ENCODE peak calls at places on chromosomes 7 and 10, in four cellular contexts. N is bronchial epithelial cell, Z is endothelial cell, T is fibroblast of pulmonary artery. J is an unnamed sample.

GRCh38 chr7:100678291-100678984 is 4.9 kb downstream of the GNB2 start:
- DNase-seq in N (no peak), T (no peak), Z (no peak), J (no peak)

GRCh38 chr7:129073204-129073603 is 18.3 kb upstream of the TNPO3 start:
- DNase-seq in T (no peak), Z (no peak), N (no peak), J (no peak)

GRCh38 chr10:6074489-6075301 is 12.5 kb upstream of the IL2RA start:
- DNase-seq in Z (no peak), T (peak), N (peak), J (no peak)

GRCh38 chr7:124030964-124031363 is 1.9 kb downstream of the TMEM229A start:
- DNase-seq in T (no peak), Z (no peak), N (no peak), J (no peak)

GRCh38 chr7:148535227-148535626 is 55.3 kb upstream of the C7orf33 start:
- DNase-seq in Z (no peak), N (no peak), T (peak), J (no peak)

GRCh38 chr7:30226593-30227268 is 57.7 kb upstream of the ZNRF2 start:
- DNase-seq in T (no peak), N (peak), Z (peak), J (no peak)

GRCh38 chr7:117946201-117946633 is 73.0 kb upstream of the CTTNBP2 start:
- DNase-seq in N (peak), Z (no peak), T (no peak), J (no peak)

GRCh38 chr7:107090452-107090851 is 45.9 kb downstream of the PRKAR2B start:
- DNase-seq in Z (no peak), N (no peak), T (no peak), J (no peak)

GRCh38 chr10:101778151-101778780 is 2.4 kb upstream of the FGF8 start:
- DNase-seq in Z (no peak), T (no peak), N (no peak), J (no peak)

GRCh38 chr10:45001382-45002148 is 842 bp downstream of the ZNF22 start:
- DNase-seq in T (peak), N (peak), Z (peak), J (no peak)

GRCh38 chr7:47323904-47324303 is 258.0 kb downstream of the TNS3 start:
- DNase-seq in T (no peak), Z (no peak), N (no peak), J (no peak)

GRCh38 chr10:15725603-15726002 is 5.9 kb upstream of the ITGA8 start:
- DNase-seq in N (peak), T (peak), Z (peak), J (no peak)

GRCh38 chr10:6053816-6054581 is 8.2 kb downstream of the IL2RA start:
- DNase-seq in N (no peak), T (no peak), Z (peak), J (no peak)

GRCh38 chr7:135510603-135511183 is 791 bp upstream of the CNOT4 start:
- DNase-seq in Z (no peak), T (peak), N (peak), J (no peak)

GRCh38 chr7:92034116-92034515 is 93.5 kb downstream of the AKAP9 start:
- DNase-seq in T (peak), N (no peak), Z (no peak), J (peak)

GRCh38 chr7:65946895-65947294 is 35.1 kb downstream of the GUSB start:
- DNase-seq in N (peak), Z (no peak), T (peak), J (peak)

GRCh38 chr7:141128506-141128905 is 54.6 kb downstream of the TMEM178B start:
- DNase-seq in Z (no peak), T (no peak), N (no peak), J (no peak)

GRCh38 chr7:149783386-149784250 is 10.2 kb upstream of the ZNF467 start:
- DNase-seq in N (no peak), T (no peak), Z (no peak), J (no peak)

GRCh38 chr7:132882714-132883428 is 199.0 kb downstream of the CHCHD3 start:
- DNase-seq in Z (no peak), T (no peak), N (no peak), J (no peak)

GRCh38 chr7:101940830-101941229 is 123.4 kb downstream of the CUX1 start:
- DNase-seq in Z (peak), N (no peak), T (no peak), J (no peak)

GRCh38 chr10:26621889-26622681 is 75.4 kb upstream of the PDSS1 start:
- DNase-seq in Z (peak), T (peak), N (peak), J (no peak)

GRCh38 chr10:23344251-23344841 is at the start of gene C10orf67:
- DNase-seq in N (no peak), T (peak), Z (peak), J (no peak)

GRCh38 chr10:33134011-33134751 is 176.2 kb upstream of the ITGB1 start:
- DNase-seq in T (peak), N (peak), Z (no peak), J (peak)

GRCh38 chr7:21146642-21147423 is 281.1 kb upstream of the SP4 start:
- DNase-seq in N (no peak), Z (no peak), T (no peak), J (no peak)

GRCh38 chr7:150357771-150358427 is 10.7 kb upstream of the REPIN1 start:
- DNase-seq in N (peak), Z (no peak), T (no peak), J (no peak)

GRCh38 chr7:2066251-2066919 is 166.4 kb downstream of the MAD1L1 start:
- DNase-seq in Z (no peak), N (no peak), T (no peak), J (no peak)

GRCh38 chr7:2065516-2065915 is 167.2 kb downstream of the MAD1L1 start:
- DNase-seq in N (no peak), Z (no peak), T (no peak), J (no peak)

GRCh38 chr7:2060701-2061100 is 172.0 kb downstream of the MAD1L1 start:
- DNase-seq in T (peak), N (no peak), Z (no peak), J (no peak)

GRCh38 chr7:2062648-2063047 is 170.1 kb downstream of the MAD1L1 start:
- DNase-seq in N (no peak), T (no peak), Z (no peak), J (no peak)

DNA sequence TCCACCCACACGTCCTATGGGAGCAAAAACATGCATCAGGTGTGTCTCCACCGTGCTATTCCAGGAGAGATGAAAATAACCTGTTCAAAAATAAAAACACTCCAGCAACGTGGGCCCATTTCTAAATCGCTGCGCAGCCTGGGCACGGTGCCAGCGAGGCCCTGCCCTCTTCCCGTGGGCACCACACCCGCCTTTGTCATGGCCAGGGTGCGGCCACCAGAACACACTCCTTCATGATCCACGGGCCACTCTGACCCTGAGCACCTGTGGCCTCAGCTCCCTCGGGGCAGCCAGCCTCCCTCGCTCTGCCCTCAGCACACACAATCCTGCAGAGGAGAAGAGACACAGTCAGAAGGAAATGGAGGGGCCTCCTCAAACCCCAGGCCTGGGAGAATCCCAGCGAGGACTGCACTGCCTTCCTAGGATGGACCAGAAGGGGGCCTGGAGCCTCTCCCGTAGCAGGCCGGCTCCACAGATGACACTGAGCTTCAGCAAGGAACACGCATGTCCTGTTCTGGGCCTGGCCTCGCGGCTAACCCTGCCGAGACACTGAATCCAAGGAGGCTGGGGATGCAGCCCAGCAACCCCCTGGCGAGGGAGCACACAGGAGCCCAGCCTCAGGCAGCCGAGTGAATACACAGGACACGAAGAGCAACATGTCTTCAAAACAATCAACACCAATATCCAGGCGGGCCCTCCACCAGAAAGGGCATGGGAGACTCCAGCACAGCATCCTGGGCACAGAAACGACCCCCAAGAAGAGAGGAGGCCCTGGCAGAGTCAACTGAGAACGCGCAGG is 169.0 kb downstream of the MAD1L1 start:
- DNase-seq in N (peak), Z (peak), T (peak), J (no peak)
- TF ChIP-seq CTCF in N (peak), Z (no peak), T (peak), J (peak)

GRCh38 chr10:97390096-97390495 is 11.0 kb downstream of the RRP12 start:
- DNase-seq in N (no peak), T (no peak), Z (no peak), J (no peak)
- TF ChIP-seq CTCF in N (no peak), T (no peak), Z (no peak), J (no peak)

GRCh38 chr7:159115601-159116501 is 28.8 kb downstream of the VIPR2 start:
- DNase-seq in N (no peak), T (no peak), Z (no peak), J (no peak)
- TF ChIP-seq CTCF in N (no peak), T (no peak), Z (no peak), J (no peak)

GRCh38 chr7:70588610-70589009 is 543.3 kb upstream of the GALNT17 start:
- DNase-seq in Z (no peak), T (no peak), N (no peak), J (no peak)
- TF ChIP-seq CTCF in Z (no peak), T (no peak), N (no peak), J (no peak)

GRCh38 chr7:112897839-112898431 is 107.7 kb upstream of the TMEM168 start:
- DNase-seq in Z (no peak), T (no peak), N (no peak), J (no peak)

GRCh38 chr7:112895996-112896395 is 105.8 kb upstream of the TMEM168 start:
- DNase-seq in Z (no peak), T (no peak), N (no peak), J (no peak)

GRCh38 chr7:112898432-112899290 is 108.5 kb upstream of the TMEM168 start:
- DNase-seq in Z (peak), T (peak), N (peak), J (peak)
- TF ChIP-seq CTCF in Z (peak), T (peak), N (peak), J (peak)

GRCh38 chr7:38637957-38638356 is 6.8 kb upstream of the AMPH start:
- DNase-seq in T (no peak), N (no peak), Z (no peak), J (no peak)

GRCh38 chr7:38628630-38629385 is 2.4 kb downstream of the AMPH start:
- DNase-seq in Z (no peak), T (peak), N (no peak), J (no peak)

GRCh38 chr7:38630720-38631673 is at the start of gene AMPH:
- DNase-seq in N (no peak), Z (peak), T (peak), J (no peak)

GRCh38 chr7:38629621-38630020 is 1.6 kb downstream of the AMPH start:
- DNase-seq in Z (no peak), T (no peak), N (no peak), J (no peak)

DNA sequence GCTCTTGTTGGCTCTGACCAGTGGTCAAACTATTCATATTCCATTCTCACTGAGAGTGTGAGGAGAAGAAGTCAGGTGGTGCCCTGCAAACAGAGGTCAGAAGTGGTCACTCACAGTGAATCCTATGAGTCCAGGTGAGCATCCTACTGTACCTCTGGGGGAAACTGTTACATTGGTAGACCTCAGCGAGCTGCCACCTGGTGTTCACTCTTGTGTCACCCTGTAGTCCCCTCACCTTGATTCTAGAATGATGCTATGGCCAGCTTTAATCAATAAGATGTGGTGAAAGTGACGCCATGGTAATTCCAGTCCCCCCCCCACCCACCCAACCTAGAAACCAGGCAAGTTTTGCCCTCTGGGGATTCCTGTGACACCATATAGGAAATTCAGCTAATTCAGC is 1.2 kb upstream of the AMPH start:
- DNase-seq in N (no peak), T (no peak), Z (no peak), J (no peak)
- TF ChIP-seq CTCF in N (no peak), T (no peak), Z (no peak), J (no peak)

GRCh38 chr10:127357265-127357664 is 160.9 kb upstream of the INSYN2A start:
- DNase-seq in N (no peak), T (no peak), Z (no peak), J (no peak)

GRCh38 chr10:127354255-127354654 is 157.9 kb upstream of the INSYN2A start:
- DNase-seq in Z (no peak), N (no peak), T (peak), J (no peak)

GRCh38 chr10:127349737-127350136 is 153.3 kb upstream of the INSYN2A start:
- DNase-seq in T (peak), N (no peak), Z (no peak), J (no peak)

GRCh38 chr10:127353544-127353943 is 157.2 kb upstream of the INSYN2A start:
- DNase-seq in N (no peak), Z (no peak), T (no peak), J (no peak)

DNA sequence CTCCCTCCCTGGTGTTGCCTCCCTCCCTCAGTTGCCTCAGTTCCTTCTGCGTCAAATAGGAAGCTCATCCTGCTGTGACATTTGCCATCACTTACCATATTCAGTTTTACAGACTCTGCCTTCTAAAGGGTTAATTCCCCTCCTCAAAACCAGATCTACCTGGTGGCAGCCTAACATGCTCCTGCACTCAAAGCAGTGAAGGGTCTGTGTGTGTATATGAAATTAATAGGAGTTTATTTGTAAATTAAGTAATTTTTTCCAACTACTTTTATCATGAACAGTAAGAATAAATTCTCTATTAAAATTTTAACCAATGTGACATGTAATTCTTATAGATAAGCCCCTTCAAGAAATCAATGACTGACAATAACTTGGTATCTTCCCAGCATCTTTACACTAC is 158.6 kb upstream of the INSYN2A start:
- DNase-seq in T (peak), Z (no peak), N (peak), J (no peak)
- TF ChIP-seq CTCF in T (peak), Z (no peak), N (peak), J (peak)

GRCh38 chr7:10707519-10707918 is 266.2 kb upstream of the PHF14 start:
- DNase-seq in N (no peak), Z (no peak), T (no peak), J (no peak)

GRCh38 chr7:10704653-10705052 is 269.0 kb upstream of the PHF14 start:
- DNase-seq in T (no peak), N (no peak), Z (no peak), J (no peak)

GRCh38 chr7:10703981-10704380 is 269.7 kb upstream of the PHF14 start:
- DNase-seq in T (no peak), Z (no peak), N (peak), J (no peak)

GRCh38 chr7:10706875-10707493 is 266.7 kb upstream of the PHF14 start:
- DNase-seq in N (no peak), Z (no peak), T (no peak), J (no peak)

DNA sequence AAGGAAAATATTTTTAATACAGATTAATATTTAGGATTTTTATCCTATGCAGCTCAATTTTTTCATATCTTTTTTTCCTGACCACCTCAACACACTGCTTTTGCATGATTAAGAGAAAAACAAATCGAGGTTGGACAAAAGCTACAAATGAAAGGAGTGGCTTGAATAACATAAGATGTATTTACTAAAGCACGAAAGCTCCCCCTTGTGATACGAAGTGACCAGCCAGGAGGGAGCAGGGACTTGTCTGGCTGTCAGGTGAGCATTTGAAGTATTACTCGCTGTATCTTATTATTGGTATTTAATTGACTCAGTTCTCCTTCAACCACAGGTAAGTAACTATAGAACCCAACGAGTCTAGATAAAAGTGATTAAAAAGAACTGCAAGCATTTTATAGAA is 265.2 kb upstream of the PHF14 start:
- DNase-seq in Z (peak), T (no peak), N (peak), J (no peak)
- TF ChIP-seq CTCF in Z (no peak), T (no peak), N (peak), J (no peak)

GRCh38 chr10:77080361-77081027 is 557.1 kb downstream of the KCNMA1 start:
- DNase-seq in N (no peak), T (no peak), Z (no peak), J (no peak)

GRCh38 chr10:77084431-77085144 is 553.0 kb downstream of the KCNMA1 start:
- DNase-seq in T (peak), Z (no peak), N (no peak), J (no peak)

GRCh38 chr10:77081411-77082010 is 556.1 kb downstream of the KCNMA1 start:
- DNase-seq in N (no peak), T (no peak), Z (no peak), J (no peak)

GRCh38 chr10:77085344-77085743 is 552.3 kb downstream of the KCNMA1 start:
- DNase-seq in N (no peak), Z (no peak), T (no peak), J (no peak)

DNA sequence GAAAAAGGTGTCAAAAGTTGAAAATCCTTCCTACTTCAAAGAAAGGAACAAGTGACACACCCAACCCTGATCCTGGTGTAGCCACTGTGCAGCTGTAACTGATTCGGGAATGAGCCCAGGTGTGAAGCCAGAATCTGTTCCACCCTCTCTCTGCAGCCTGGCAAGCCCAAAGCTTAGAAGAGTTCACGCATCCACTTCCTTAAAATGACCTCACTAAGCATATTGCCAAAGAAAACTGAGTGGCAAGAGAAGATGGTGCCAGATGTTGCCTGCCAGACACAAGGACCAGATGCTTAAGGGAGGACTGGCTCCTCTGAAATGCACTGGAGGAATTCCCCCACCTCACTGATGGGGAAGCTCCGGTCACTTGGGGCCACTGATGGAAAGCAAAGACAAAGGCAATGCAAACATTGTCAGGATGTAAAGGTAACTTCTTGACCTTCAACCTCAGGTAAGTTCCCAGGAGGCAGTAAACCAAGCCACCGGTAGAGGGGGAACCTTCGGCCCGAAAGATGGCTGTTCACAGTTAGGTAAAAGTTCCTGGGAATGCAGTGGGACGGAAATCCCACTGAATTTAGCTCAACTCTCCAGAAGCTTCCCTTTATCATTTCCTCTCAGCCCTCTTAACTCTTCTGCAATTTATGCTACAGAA is 554.9 kb downstream of the KCNMA1 start:
- DNase-seq in Z (peak), T (no peak), N (peak), J (no peak)
- TF ChIP-seq CTCF in Z (peak), T (no peak), N (peak), J (no peak)